ENCODE peak calls at places on chromosomes 13 and 19, in ten cellular contexts. J is cardiac fibroblast, C is T-helper 1 cell, E is tibial nerve, Y is renal cortical epithelial cell, H is KG1, S is BJ, N is Right ventricle myocardium superior, F is astrocyte of the spinal cord, K is ELF-1. V is an unnamed sample.

GRCh38 chr19:11227201-11227886 is 12.1 kb upstream of the ANGPTL8 start:
- DNase-seq in J (no peak), C (no peak), E (no peak), Y (no peak), H (no peak), S (no peak), N (no peak), F (no peak), K (peak; percentile 90), V (no peak)

GRCh38 chr19:1746401-1747284 is 6.7 kb upstream of the ONECUT3 start:
- DNase-seq in J (peak; percentile 44), C (no peak), E (no peak), Y (peak; percentile 23), H (no peak), S (no peak), N (no peak), F (peak; percentile 37), K (no peak), V (no peak)

GRCh38 chr19:29487432-29487831 is 38.4 kb upstream of the VSTM2B start:
- DNase-seq in J (no peak), C (no peak), E (no peak), Y (no peak), H (no peak), S (no peak), N (no peak), F (no peak), K (no peak), V (no peak)

GRCh38 chr19:51489113-51489512 is 10.8 kb downstream of the CEACAM18 start:
- DNase-seq in J (no peak), C (no peak), E (no peak), Y (no peak), H (no peak), S (no peak), N (no peak), F (no peak), K (no peak), V (no peak)

GRCh38 chr13:98766716-98767115 is 14.2 kb upstream of the SLC15A1 start:
- DNase-seq in J (no peak), C (no peak), E (no peak), Y (no peak), H (no peak), S (no peak), N (no peak), F (no peak), K (no peak), V (no peak)

GRCh38 chr13:65836066-65836465 is 1394.1 kb downstream of the PCDH9 start:
- DNase-seq in J (peak; percentile 22), C (no peak), E (no peak), Y (peak; percentile 2), H (no peak), S (no peak), N (no peak), F (no peak), K (no peak), V (no peak)

GRCh38 chr13:106540613-106541012 is 5.2 kb upstream of the EFNB2 start:
- DNase-seq in J (no peak), C (no peak), E (no peak), Y (no peak), H (no peak), S (no peak), N (no peak), F (no peak), K (no peak), V (no peak)

GRCh38 chr13:45439781-45440462 is 21.7 kb upstream of the SLC25A30 start:
- DNase-seq in J (no peak), C (no peak), E (no peak), Y (peak; percentile 42), H (no peak), S (no peak), N (no peak), F (no peak), K (no peak), V (no peak)

GRCh38 chr19:18878858-18879578 is 16.9 kb downstream of the CERS1 start:
- DNase-seq in J (no peak), C (no peak), E (no peak), Y (no peak), H (no peak), S (no peak), N (no peak), F (no peak), K (no peak), V (no peak)

GRCh38 chr19:18340237-18340989 is at the start of gene PGPEP1:
- DNase-seq in J (peak; percentile 62), C (peak; percentile 58), E (peak; percentile 16), Y (no peak), H (peak; percentile 21), S (no peak), N (peak; percentile 90), F (peak; percentile 37), K (peak; percentile 58), V (no peak)

GRCh38 chr13:50801087-50801931 is 42.2 kb downstream of the DLEU7 start:
- DNase-seq in J (peak; percentile 85), C (peak; percentile 73), E (peak; percentile 56), Y (peak; percentile 63), H (peak; percentile 45), S (peak; percentile 9), N (peak; percentile 33), F (peak; percentile 82), K (peak; percentile 73), V (peak; percentile 65)

GRCh38 chr19:39138221-39139211 is 12.9 kb downstream of the PAK4 start:
- DNase-seq in J (no peak), C (no peak), E (no peak), Y (no peak), H (no peak), S (no peak), N (no peak), F (no peak), K (no peak), V (no peak)

GRCh38 chr19:46776927-46777911 is 11.2 kb downstream of the SLC1A5 start:
- DNase-seq in J (no peak), C (no peak), E (no peak), Y (no peak), H (no peak), S (no peak), N (no peak), F (no peak), K (no peak), V (no peak)

GRCh38 chr13:44692173-44692713 is 116.1 kb upstream of the TSC22D1 start:
- DNase-seq in J (peak; percentile 19), C (no peak), E (no peak), Y (no peak), H (no peak), S (no peak), N (no peak), F (peak; percentile 48), K (peak; percentile 15), V (no peak)

GRCh38 chr19:44807652-44808462 is 1.0 kb upstream of the BCAM start:
- DNase-seq in J (peak; percentile 48), C (no peak), E (peak; percentile 27), Y (peak; percentile 92), H (no peak), S (no peak), N (no peak), F (peak; percentile 17), K (peak; percentile 97), V (no peak)

V was measured in HFF-Myc.